ENCODE peak calls at places on chromosomes 16 and 17, in seven cellular contexts. E is pancreas, L is aorta, U is K562, K is IMR-90, Q is tibial artery, X is body of pancreas. O is an unnamed sample.

GRCh38 chr16:66028505-66029216 is 337.8 kb upstream of the CDH5 start:
- DNase-seq in L (no peak), K (peak; percentile 89), Q (no peak), U (no peak), E (no peak), X (no peak), O (no peak)

GRCh38 chr17:58487589-58488427 is at the start of gene HSF5:
- DNase-seq in L (peak; percentile 77), U (no peak), Q (no peak), E (no peak), X (no peak), K (no peak), O (no peak)

GRCh38 chr17:49447603-49448325 is 33.1 kb upstream of the PHB1 start:
- DNase-seq in U (no peak), Q (no peak), E (no peak), K (no peak), L (peak; percentile 37), X (no peak), O (no peak)

GRCh38 chr17:35390663-35391062 is 17.2 kb upstream of the SLFN11 start:
- DNase-seq in U (no peak), K (no peak), L (no peak), E (no peak), Q (no peak), X (no peak), O (no peak)

GRCh38 chr17:67696853-67697505 is 20.8 kb upstream of the NOL11 start:
- DNase-seq in K (no peak), U (no peak), Q (no peak), X (no peak), E (no peak), L (no peak), O (no peak)

GRCh38 chr16:50265716-50266336 is 525 bp upstream of the ADCY7 start:
- DNase-seq in Q (peak; percentile 64), U (no peak), X (no peak), K (no peak), L (peak; percentile 66), E (no peak), O (no peak)

GRCh38 chr17:2214887-2215615 is 88.5 kb downstream of the SMG6 start:
- DNase-seq in L (peak; percentile 91), K (peak; percentile 88), Q (no peak), X (no peak), U (no peak), E (no peak), O (peak; percentile 76)

GRCh38 chr17:82754297-82755208 is 2.7 kb downstream of the TBCD start:
- DNase-seq in E (no peak), U (peak; percentile 83), Q (no peak), X (no peak), L (no peak), K (no peak), O (peak; percentile 73)

GRCh38 chr16:57613514-57613913 is 14.9 kb upstream of the ADGRG1 start:
- DNase-seq in L (no peak), K (no peak), Q (peak; percentile 2), X (peak; percentile 2), E (peak; percentile 1), U (no peak), O (no peak)

GRCh38 chr17:74972107-74972972 is at the start of gene HID1:
- DNase-seq in X (peak; percentile 87), U (peak; percentile 80), K (no peak), L (peak; percentile 86), Q (no peak), E (peak; percentile 81), O (peak; percentile 59)

GRCh38 chr16:50496990-50497389 is 51.2 kb upstream of the NKD1 start:
- DNase-seq in E (no peak), U (no peak), L (no peak), Q (no peak), X (no peak), K (no peak), O (no peak)

GRCh38 chr16:88013091-88013609 is 61.9 kb downstream of the BANP start:
- DNase-seq in U (no peak), Q (peak; percentile 50), L (no peak), E (no peak), X (no peak), K (peak; percentile 11), O (no peak)

GRCh38 chr17:5630434-5630833 is 46.1 kb upstream of the NLRP1 start:
- DNase-seq in Q (no peak), K (peak; percentile 46), U (no peak), L (no peak), X (no peak), E (no peak), O (no peak)

GRCh38 chr16:12985516-12985915 is 84.1 kb downstream of the SHISA9 start:
- DNase-seq in Q (no peak), E (no peak), K (no peak), U (no peak), X (no peak), L (no peak), O (no peak)

GRCh38 chr17:29744121-29744520 is 121.4 kb upstream of the CORO6 start:
- DNase-seq in X (no peak), Q (no peak), K (no peak), L (no peak), U (no peak), E (no peak), O (no peak)

GRCh38 chr16:72202014-72202413 is 30.1 kb upstream of the PMFBP1 start:
- DNase-seq in Q (no peak), K (no peak), X (no peak), E (no peak), L (no peak), U (no peak), O (no peak)

GRCh38 chr16:78460428-78460827 is 361.0 kb downstream of the WWOX start:
- DNase-seq in L (no peak), E (no peak), X (no peak), Q (no peak), K (no peak), U (no peak), O (no peak)

GRCh38 chr17:58325976-58326468 is 2.6 kb downstream of the TSPOAP1 start:
- DNase-seq in U (peak; percentile 47), X (no peak), L (peak; percentile 55), Q (no peak), E (no peak), K (no peak), O (peak; percentile 65)

GRCh38 chr16:63315229-63315628 is 1279.0 kb upstream of the CDH8 start:
- DNase-seq in U (no peak), E (no peak), K (no peak), L (no peak), Q (no peak), X (no peak), O (no peak)

GRCh38 chr16:46924402-46924801 is 40.2 kb downstream of the GPT2 start:
- DNase-seq in X (peak; percentile 12), L (no peak), U (no peak), Q (no peak), E (no peak), K (no peak), O (no peak)

GRCh38 chr16:28486266-28486665 is 5.6 kb downstream of the CLN3 start:
- DNase-seq in L (no peak), X (no peak), U (no peak), Q (no peak), K (no peak), E (no peak), O (no peak)

GRCh38 chr16:4506450-4506849 is 30.3 kb downstream of the HMOX2 start:
- DNase-seq in E (peak; percentile 56), K (peak; percentile 82), U (peak; percentile 78), L (no peak), X (peak; percentile 71), Q (peak; percentile 77), O (peak; percentile 86)

GRCh38 chr16:59259074-59259963 is 525.2 kb upstream of the GOT2 start:
- DNase-seq in X (no peak), U (no peak), K (no peak), E (no peak), Q (no peak), L (no peak), O (no peak)

DNA sequence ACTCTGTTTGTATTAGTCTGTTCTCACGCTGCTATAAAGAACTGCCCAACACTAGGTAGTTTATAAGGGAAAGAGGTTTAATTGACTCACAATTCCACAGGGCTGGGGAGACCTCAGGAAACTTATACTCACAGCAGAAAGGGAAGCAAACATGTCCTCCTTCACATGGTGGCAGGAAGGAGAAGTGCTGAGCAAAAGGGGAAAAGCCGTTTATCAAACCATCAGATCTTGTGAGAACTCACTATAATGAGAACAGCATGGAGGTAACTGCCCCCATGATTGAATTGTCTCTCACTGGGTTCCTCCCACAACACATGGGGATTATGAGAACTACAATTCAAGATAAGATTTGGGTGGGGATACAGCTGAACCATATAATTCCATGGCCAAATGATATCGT is 30.9 kb downstream of the ABCC1 start:
- DNase-seq in U (no peak), K (no peak), L (no peak), X (no peak), E (no peak), Q (no peak), O (no peak)
- H3K9me3 ChIP-seq in U (peaks cover 40% of the 10 kb centered on the region), K (peaks cover 9% of the 10 kb centered on the region), L (no peaks in the 10 kb centered on the region), X (no peaks in the 10 kb centered on the region), E (no peaks in the 10 kb centered on the region), Q (no peaks in the 10 kb centered on the region), O (peaks cover 14% of the 10 kb centered on the region)

GRCh38 chr17:38557395-38557794 is 48.4 kb downstream of the SRCIN1 start:
- DNase-seq in E (no peak), L (no peak), X (no peak), K (no peak), Q (no peak), U (no peak), O (no peak)
- H3K27me3 ChIP-seq in E (no peaks in the 10 kb centered on the region), L (peaks cover 2% of the 10 kb centered on the region), X (peaks cover 8% of the 10 kb centered on the region), K (peaks cover 69% of the 10 kb centered on the region), Q (peaks cover 84% of the 10 kb centered on the region), U (peaks cover 12% of the 10 kb centered on the region), O (no peaks in the 10 kb centered on the region)

GRCh38 chr16:68574479-68574878 is 35.4 kb downstream of the ZFP90 start:
- DNase-seq in X (no peak), E (no peak), L (no peak), Q (no peak), U (no peak), K (no peak), O (no peak)
- H3K9me3 ChIP-seq in X (no peaks in the 10 kb centered on the region), E (no peaks in the 10 kb centered on the region), L (peaks cover 36% of the 10 kb centered on the region), Q (peaks cover 20% of the 10 kb centered on the region), U (peaks cover 2% of the 10 kb centered on the region), K (peaks cover 65% of the 10 kb centered on the region), O (peaks cover 42% of the 10 kb centered on the region)

GRCh38 chr16:85989863-85990643 is 91.1 kb downstream of the IRF8 start:
- DNase-seq in K (no peak), X (no peak), L (peak; percentile 30), E (no peak), U (no peak), Q (no peak), O (no peak)

GRCh38 chr16:85992779-85993178 is 93.8 kb downstream of the IRF8 start:
- DNase-seq in E (no peak), X (no peak), U (no peak), Q (no peak), L (no peak), K (no peak), O (no peak)

GRCh38 chr16:85990861-85991301 is 91.9 kb downstream of the IRF8 start:
- DNase-seq in L (peak; percentile 68), U (no peak), K (no peak), X (no peak), Q (no peak), E (no peak), O (no peak)

GRCh38 chr16:85991425-85991824 is 92.5 kb downstream of the IRF8 start:
- DNase-seq in Q (no peak), E (no peak), K (no peak), L (peak; percentile 39), X (no peak), U (no peak), O (no peak)

DNA sequence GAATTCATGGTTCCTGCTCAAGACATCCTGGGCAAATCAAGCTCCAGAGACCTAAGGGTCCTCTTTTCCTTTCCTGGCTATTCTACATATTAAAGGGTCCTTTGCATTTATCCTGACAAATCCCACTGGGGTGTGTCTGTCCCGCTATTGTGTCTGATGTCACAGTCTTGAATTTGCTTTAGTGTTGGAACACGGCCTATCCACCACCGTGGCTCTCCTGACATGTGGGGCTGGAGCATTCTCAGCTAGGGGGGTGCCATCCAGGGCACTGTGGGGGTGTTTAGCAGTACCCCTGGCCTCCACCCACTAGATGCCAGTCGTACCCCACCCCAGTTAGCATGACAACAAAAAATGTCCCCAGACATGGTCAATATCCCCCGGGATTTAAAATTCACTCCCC is 92.9 kb downstream of the IRF8 start:
- DNase-seq in K (no peak), L (peak; percentile 27), Q (no peak), U (no peak), X (no peak), E (no peak), O (no peak)
- H3K27me3 ChIP-seq in K (peaks cover 87% of the 10 kb centered on the region), L (no peaks in the 10 kb centered on the region), Q (peaks cover 70% of the 10 kb centered on the region), U (peaks cover 52% of the 10 kb centered on the region), X (no peaks in the 10 kb centered on the region), E (no peaks in the 10 kb centered on the region), O (no peaks in the 10 kb centered on the region)

O was measured in Karpas-422.